ENCODE peak calls at places on chromosomes 3 and 15, in seven cellular contexts. J is T-helper 2 cell; M is natural killer cell; S is GM18507; N is frontal cortex; C is DMS53; R is naive thymus-derived CD4-positive, alpha-beta T cell. L is an unnamed sample.

GRCh38 chr3:107971181-107971580 is 119.7 kb downstream of the CD47 start:
- DNase-seq in J (no peak), S (no peak), N (no peak), M (no peak), R (no peak), C (no peak), L (no peak)

GRCh38 chr15:49270541-49271421 is 100.7 kb downstream of the GALK2 start:
- DNase-seq in R (no peak), M (no peak), S (no peak), C (no peak), J (no peak), N (no peak), L (no peak)

GRCh38 chr3:115704661-115705338 is 81.5 kb downstream of the GAP43 start:
- DNase-seq in R (no peak), M (no peak), J (no peak), S (no peak), N (no peak), C (peak), L (peak)

GRCh38 chr3:64977308-64978100 is 289.7 kb upstream of the ADAMTS9 start:
- DNase-seq in R (no peak), J (no peak), C (no peak), S (no peak), M (no peak), N (no peak), L (no peak)

GRCh38 chr3:194208701-194209100 is 72.8 kb downstream of the HES1 start:
- DNase-seq in N (no peak), S (no peak), C (peak), J (no peak), R (no peak), M (no peak), L (no peak)

GRCh38 chr3:118628704-118629341 is 405.8 kb downstream of the IGSF11 start:
- DNase-seq in M (no peak), N (peak), J (no peak), C (peak), S (peak), R (no peak), L (peak)

GRCh38 chr3:114827495-114827894 is 319.6 kb downstream of the ZBTB20 start:
- DNase-seq in M (no peak), R (no peak), C (peak), S (no peak), J (no peak), N (no peak), L (peak)

GRCh38 chr3:136336329-136337100 is 86.4 kb downstream of the PCCB start:
- DNase-seq in S (no peak), J (no peak), N (no peak), C (no peak), M (no peak), R (no peak), L (no peak)

GRCh38 chr3:13716540-13717221 is 163.2 kb downstream of the WNT7A start:
- DNase-seq in S (no peak), J (no peak), R (no peak), M (no peak), N (no peak), C (no peak), L (no peak)

GRCh38 chr3:143040264-143040879 is 39.0 kb downstream of the U2SURP start:
- DNase-seq in J (no peak), R (no peak), N (no peak), C (peak), M (no peak), S (no peak), L (no peak)

GRCh38 chr3:62876064-62876463 is 848 bp upstream of the CADPS start:
- DNase-seq in R (no peak), C (peak), M (no peak), N (no peak), S (no peak), J (no peak), L (peak)

GRCh38 chr15:78695849-78696248 is 54.8 kb upstream of the CHRNB4 start:
- DNase-seq in N (no peak), R (no peak), C (no peak), S (no peak), J (no peak), M (no peak), L (no peak)

GRCh38 chr15:74564182-74564581 is 23.2 kb downstream of the ARID3B start:
- DNase-seq in R (no peak), N (no peak), C (no peak), M (no peak), S (no peak), J (no peak), L (no peak)

L was measured in NCI-H1930.